ENCODE peak calls at places on chromosomes 2 and 18, in eight cellular contexts. X, O, G, Y, D, U, Q and I are unnamed samples.

GRCh38 chr18:23981369-23981768 is 33.2 kb upstream of the TTC39C start:
- DNase-seq in X (no peak), O (no peak), G (no peak), Y (no peak), D (no peak), U (no peak), Q (no peak), I (no peak)

GRCh38 chr2:8225257-8225656 is 456.6 kb upstream of the ID2 start:
- DNase-seq in X (no peak), O (no peak), G (no peak), Y (no peak), D (no peak), U (no peak), Q (no peak), I (no peak)

GRCh38 chr2:129254718-129255117 is 724.7 kb upstream of the RAB6C start:
- DNase-seq in X (no peak), O (no peak), G (no peak), Y (no peak), D (no peak), U (no peak), Q (no peak), I (no peak)

GRCh38 chr2:43075054-43075593 is 151.3 kb downstream of the ZFP36L2 start:
- DNase-seq in X (peak), O (no peak), G (peak), Y (peak), D (no peak), U (peak), Q (no peak), I (no peak)

GRCh38 chr2:85893428-85894258 is 4.9 kb upstream of the ST3GAL5 start:
- DNase-seq in X (no peak), O (no peak), G (no peak), Y (peak), D (no peak), U (no peak), Q (no peak), I (no peak)

GRCh38 chr2:106708189-106708588 is 177.8 kb downstream of the ST6GAL2 start:
- DNase-seq in X (no peak), O (no peak), G (no peak), Y (no peak), D (no peak), U (no peak), Q (no peak), I (no peak)

GRCh38 chr2:54083021-54083420 is 32.4 kb upstream of the ACYP2 start:
- DNase-seq in X (no peak), O (peak), G (no peak), Y (no peak), D (no peak), U (no peak), Q (no peak), I (no peak)

GRCh38 chr18:72910045-72910444 is 42.3 kb upstream of the NETO1 start:
- DNase-seq in X (no peak), O (no peak), G (no peak), Y (no peak), D (no peak), U (no peak), Q (no peak), I (no peak)

GRCh38 chr2:101251844-101252407 is 760 bp upstream of the CNOT11 start:
- DNase-seq in X (no peak), O (peak), G (peak), Y (peak), D (no peak), U (peak), Q (no peak), I (peak)

GRCh38 chr2:75221872-75222271 is 22.6 kb upstream of the TACR1 start:
- DNase-seq in X (peak), O (no peak), G (no peak), Y (peak), D (no peak), U (no peak), Q (no peak), I (no peak)

GRCh38 chr18:57276720-57277284 is 75.6 kb upstream of the ST8SIA3 start:
- DNase-seq in X (no peak), O (no peak), G (no peak), Y (no peak), D (no peak), U (no peak), Q (no peak), I (no peak)

GRCh38 chr2:197850882-197851281 is 46.5 kb downstream of the PLCL1 start:
- DNase-seq in X (no peak), O (no peak), G (no peak), Y (no peak), D (no peak), U (no peak), Q (no peak), I (no peak)

GRCh38 chr2:219946021-219946420 is 318.6 kb downstream of the SLC4A3 start:
- DNase-seq in X (no peak), O (no peak), G (no peak), Y (no peak), D (no peak), U (no peak), Q (no peak), I (no peak)

GRCh38 chr2:2103320-2103719 is 227.8 kb downstream of the MYT1L start:
- DNase-seq in X (no peak), O (no peak), G (no peak), Y (no peak), D (no peak), U (no peak), Q (no peak), I (no peak)